ENCODE peak calls at places on chromosomes 1 and 21, in nine cellular contexts. I, P, K, Z, F, Q, T, N and G are unnamed samples.

GRCh38 chr21:39217356-39218081 is 34.3 kb upstream of the PSMG1 start:
- DNase-seq in N (no peak), Z (no peak), Q (no peak), F (no peak), T (no peak), P (no peak), K (no peak), I (no peak), G (no peak)

GRCh38 chr1:202664083-202664482 is 46.2 kb downstream of the SYT2 start:
- DNase-seq in Z (no peak), P (peak), T (no peak), F (peak), N (no peak), Q (no peak), I (peak), K (peak), G (peak)

GRCh38 chr1:173050865-173051264 is at the start of gene TNFSF18:
- DNase-seq in Q (no peak), F (peak), I (peak), Z (no peak), N (no peak), K (peak), T (no peak), P (no peak), G (peak)

GRCh38 chr1:78408830-78409229 is 81.9 kb upstream of the PTGFR start:
- DNase-seq in Z (no peak), Q (no peak), N (no peak), K (peak), I (no peak), T (no peak), P (peak), F (peak), G (peak)

GRCh38 chr1:43434256-43434655 is 19.5 kb downstream of the HYI start:
- DNase-seq in T (no peak), Z (no peak), Q (no peak), I (no peak), K (no peak), N (no peak), F (no peak), P (no peak), G (no peak)

GRCh38 chr1:189538271-189538670 is 939.4 kb downstream of the BRINP3 start:
- DNase-seq in Z (no peak), N (no peak), K (peak), F (no peak), T (no peak), I (no peak), P (no peak), Q (no peak), G (no peak)

GRCh38 chr1:21396516-21396915 is 43.4 kb upstream of the NBPF3 start:
- DNase-seq in I (no peak), P (no peak), K (no peak), Q (no peak), N (no peak), Z (no peak), T (no peak), F (no peak), G (no peak)

GRCh38 chr1:184930232-184930631 is 44.1 kb downstream of the NIBAN1 start:
- DNase-seq in T (no peak), N (no peak), F (no peak), P (no peak), K (no peak), Z (no peak), I (no peak), Q (no peak), G (no peak)

GRCh38 chr1:31671556-31672201 is 27.0 kb upstream of the PEF1 start:
- DNase-seq in T (no peak), I (no peak), K (no peak), Z (no peak), P (no peak), F (peak), Q (no peak), N (no peak), G (no peak)

GRCh38 chr1:22563671-22564612 is 653 bp downstream of the EPHA8 start:
- DNase-seq in F (no peak), Q (no peak), N (no peak), P (no peak), T (peak), K (no peak), I (no peak), Z (no peak), G (no peak)

GRCh38 chr1:164763098-164763497 is 204.1 kb downstream of the PBX1 start:
- DNase-seq in Z (no peak), Q (no peak), N (no peak), F (no peak), T (no peak), I (no peak), K (no peak), P (no peak), G (no peak)

GRCh38 chr1:172976222-172977041 is 74.3 kb downstream of the TNFSF18 start:
- DNase-seq in Q (no peak), N (no peak), K (peak), F (peak), Z (peak), I (peak), T (no peak), P (peak), G (peak)

GRCh38 chr21:46111193-46111571 is 13.3 kb downstream of the COL6A2 start:
- DNase-seq in Q (no peak), Z (no peak), F (no peak), I (no peak), T (no peak), N (no peak), P (no peak), K (no peak), G (no peak)

GRCh38 chr1:62321438-62321837 is 2.2 kb upstream of the KANK4 start:
- DNase-seq in K (peak), Z (no peak), T (no peak), Q (peak), P (peak), N (no peak), I (no peak), F (peak), G (peak)

GRCh38 chr1:161502641-161503393 is 2.4 kb upstream of the FCGR2A start:
- DNase-seq in N (no peak), K (peak), T (no peak), P (peak), Q (no peak), F (peak), Z (no peak), I (no peak), G (peak)

GRCh38 chr1:202656951-202657646 is 53.2 kb downstream of the SYT2 start:
- DNase-seq in N (no peak), Z (peak), I (peak), K (peak), P (peak), F (peak), T (peak), Q (peak), G (no peak)

GRCh38 chr1:198829356-198829755 is 190.5 kb downstream of the PTPRC start:
- DNase-seq in Q (no peak), T (no peak), I (peak), F (no peak), Z (no peak), K (no peak), N (no peak), P (no peak), G (no peak)

GRCh38 chr1:24540906-24541710 is 14.8 kb upstream of the NCMAP start:
- DNase-seq in I (peak), F (peak), Z (peak), K (peak), N (peak), Q (no peak), P (peak), T (no peak), G (peak)

GRCh38 chr1:24544239-24544638 is 11.6 kb upstream of the NCMAP start:
- DNase-seq in P (no peak), T (no peak), I (no peak), Z (no peak), K (no peak), N (no peak), F (no peak), Q (no peak), G (peak)

GRCh38 chr1:24536391-24536840 is 19.5 kb upstream of the NCMAP start:
- DNase-seq in F (peak), P (no peak), N (no peak), I (no peak), T (no peak), Z (peak), K (peak), Q (no peak), G (no peak)

GRCh38 chr1:24541711-24542346 is 14.1 kb upstream of the NCMAP start:
- DNase-seq in P (no peak), N (no peak), K (no peak), Q (no peak), I (no peak), T (peak), Z (peak), F (no peak), G (no peak)

DNA sequence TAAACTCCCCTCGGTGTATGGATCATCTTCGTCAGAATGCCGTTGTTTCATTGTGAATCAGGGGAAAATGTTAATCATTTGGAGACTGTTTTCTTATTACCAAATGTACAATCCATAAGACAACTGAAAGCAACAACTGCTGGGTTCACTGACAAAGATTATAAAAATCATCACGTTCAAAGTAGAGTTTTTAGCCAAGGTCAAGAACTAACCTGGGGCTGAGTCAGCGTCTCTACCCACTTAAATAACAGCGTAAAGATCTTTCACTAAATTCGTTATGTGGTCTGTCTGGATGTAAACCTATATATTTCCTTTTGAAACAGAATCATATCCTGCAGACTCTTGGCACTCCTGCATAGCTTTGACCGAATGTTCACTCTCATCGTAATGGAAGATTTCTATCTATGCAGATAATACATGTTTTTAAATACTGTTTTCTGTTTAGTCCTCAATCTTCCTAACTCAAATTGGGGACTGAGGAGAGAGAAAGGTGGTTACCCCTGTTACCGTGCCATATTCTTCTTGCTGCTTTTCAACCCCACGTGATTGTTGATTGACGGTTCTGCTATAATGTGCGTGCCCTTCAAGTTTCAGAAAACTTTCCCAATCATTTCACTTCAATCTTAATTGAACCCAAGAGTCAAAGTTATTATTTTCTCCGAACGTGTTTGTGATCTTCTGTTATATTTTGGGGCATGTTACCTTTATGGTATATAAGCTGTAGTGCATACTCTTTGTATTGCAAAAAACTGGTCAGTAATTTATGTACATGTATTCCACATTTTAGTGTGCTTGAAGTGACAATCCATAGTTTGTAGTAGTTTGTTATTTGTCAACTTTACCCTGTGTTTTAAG is 15.6 kb upstream of the NCMAP start:
- DNase-seq in K (no peak), Z (no peak), I (no peak), T (no peak), N (no peak), Q (no peak), F (no peak), P (no peak), G (no peak)
- H3K9ac ChIP-seq in K (no peak), Z (no peak), I (no peak), T (no peak), N (no peak), Q (no peak), F (no peak), P (no peak), G (no peak)

GRCh38 chr1:11052839-11053757 is 6.1 kb upstream of the MASP2 start:
- DNase-seq in T (no peak), Z (no peak), K (no peak), P (peak), I (no peak), Q (no peak), F (no peak), N (peak), G (no peak)

GRCh38 chr1:11054666-11055065 is 5.2 kb downstream of the SRM start:
- DNase-seq in Z (no peak), T (no peak), Q (no peak), F (no peak), N (no peak), P (no peak), I (no peak), K (no peak), G (no peak)

GRCh38 chr1:11054181-11054580 is 5.6 kb downstream of the SRM start:
- DNase-seq in P (no peak), F (no peak), N (no peak), I (no peak), K (no peak), T (no peak), Z (no peak), Q (no peak), G (no peak)

GRCh38 chr1:11053758-11054137 is 6.1 kb downstream of the SRM start:
- DNase-seq in F (peak), N (peak), K (peak), P (peak), Z (no peak), Q (no peak), I (no peak), T (peak), G (no peak)

GRCh38 chr1:11051781-11052510 is 4.9 kb upstream of the MASP2 start:
- DNase-seq in F (no peak), Z (no peak), P (peak), Q (no peak), N (no peak), K (no peak), I (no peak), T (no peak), G (no peak)
- H2AFZ ChIP-seq in F (no peak), Z (no peak), P (no peak), Q (no peak), N (no peak), K (no peak), I (no peak), T (no peak), G (no peak)

DNA sequence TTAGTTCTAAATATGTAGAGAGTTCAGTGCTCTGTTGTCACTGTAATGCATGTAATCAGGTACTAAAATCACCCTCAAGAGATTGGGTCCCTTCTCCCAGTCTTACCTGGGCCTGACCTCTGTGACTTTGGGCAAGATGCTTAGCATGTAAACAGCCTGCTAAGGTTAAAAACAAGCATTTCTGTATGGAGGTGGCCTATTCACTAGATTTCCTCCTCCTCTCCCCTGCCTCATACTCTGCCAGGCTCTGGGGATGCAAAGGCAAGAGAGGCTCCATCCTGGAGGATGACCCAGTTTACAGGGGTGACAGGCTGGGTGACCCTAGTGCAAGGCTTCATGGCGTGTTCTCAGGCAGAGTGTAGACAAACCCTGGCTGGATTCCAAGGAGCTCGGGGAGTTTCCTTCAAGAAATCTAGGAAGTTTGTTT is 28.8 kb downstream of the VANGL2 start:
- DNase-seq in K (no peak), T (no peak), F (no peak), N (no peak), Q (no peak), P (no peak), Z (no peak), I (no peak), G (no peak)
- H3K9ac ChIP-seq in K (no peak), T (no peak), F (no peak), N (no peak), Q (no peak), P (no peak), Z (no peak), I (no peak), G (no peak)

GRCh38 chr1:156586323-156586722 is 5.3 kb upstream of the NAXE start:
- DNase-seq in P (no peak), I (no peak), Z (no peak), N (no peak), F (no peak), K (no peak), T (no peak), Q (no peak), G (no peak)
- H2AFZ ChIP-seq in P (no peak), I (no peak), Z (no peak), N (no peak), F (no peak), K (no peak), T (no peak), Q (no peak), G (no peak)

GRCh38 chr21:43207868-43208267 is 39.1 kb downstream of the CRYAA start:
- DNase-seq in I (no peak), T (no peak), P (no peak), Q (no peak), K (no peak), Z (no peak), N (no peak), F (no peak), G (no peak)

GRCh38 chr21:43208561-43209332 is 39.9 kb downstream of the CRYAA start:
- DNase-seq in N (no peak), Q (no peak), I (no peak), F (no peak), T (no peak), P (no peak), K (no peak), Z (no peak), G (no peak)

GRCh38 chr21:43209575-43210453 is 41.0 kb downstream of the CRYAA start:
- DNase-seq in T (no peak), Q (no peak), P (peak), N (no peak), F (peak), Z (peak), K (peak), I (no peak), G (no peak)

GRCh38 chr21:43210454-43211084 is 41.8 kb downstream of the CRYAA start:
- DNase-seq in K (no peak), Z (no peak), T (no peak), Q (no peak), F (no peak), P (no peak), N (no peak), I (no peak), G (no peak)

DNA sequence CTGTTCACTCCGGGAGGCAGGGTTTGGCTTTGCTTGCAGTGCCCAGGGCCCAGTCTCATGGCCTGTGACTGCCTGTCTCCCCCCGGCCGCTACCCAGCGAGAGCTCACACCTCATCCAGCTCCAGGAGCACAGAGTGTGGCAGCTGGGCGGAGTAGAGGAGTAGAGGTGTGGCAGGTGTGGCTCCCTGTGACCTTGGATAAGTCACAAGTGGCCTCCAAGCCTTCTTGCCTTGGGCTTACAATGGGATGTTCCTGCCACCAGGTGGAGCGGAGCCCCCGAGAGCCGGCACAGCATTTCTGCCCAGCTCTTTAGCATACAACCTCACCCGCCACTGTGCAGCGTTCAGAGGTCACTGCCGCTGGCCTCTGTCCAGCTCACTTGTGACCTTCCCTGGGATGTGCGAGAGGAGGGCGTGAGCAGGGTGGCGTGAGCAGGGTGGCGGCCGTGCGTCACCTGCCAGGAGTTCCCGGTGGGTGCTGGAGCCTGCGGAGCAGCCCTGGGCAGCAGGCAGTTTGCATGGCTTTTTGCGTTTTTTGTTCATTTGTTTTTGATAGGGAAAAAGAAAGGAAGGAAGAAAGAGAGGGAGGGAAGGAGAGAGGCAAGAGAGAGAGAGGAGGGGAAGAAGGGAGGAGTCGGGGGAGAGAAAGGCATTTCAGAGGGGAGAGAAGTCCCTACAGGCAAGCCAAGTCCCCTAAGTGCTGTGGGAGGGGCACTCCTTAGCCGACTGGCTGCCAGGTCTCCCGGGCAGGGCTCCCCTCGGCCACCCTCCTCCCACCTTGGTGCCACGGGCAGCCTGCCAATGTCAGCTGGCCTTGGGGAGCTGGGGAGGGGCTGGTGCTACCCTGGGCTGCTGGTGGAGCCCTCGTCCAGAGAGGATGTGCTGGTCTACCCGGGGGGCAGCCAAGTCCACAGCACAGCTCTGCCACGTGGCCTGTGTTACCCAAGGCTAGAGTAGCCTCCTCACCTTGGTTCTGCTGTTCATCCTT is 42.6 kb downstream of the CRYAA start:
- DNase-seq in N (no peak), F (no peak), P (peak), Q (no peak), Z (peak), K (peak), T (peak), I (peak), G (no peak)
- H3K9ac ChIP-seq in N (no peak), F (no peak), P (no peak), Q (no peak), Z (peak), K (no peak), T (no peak), I (no peak), G (no peak)